ENCODE peak calls at places on chromosomes 7 and 10, in five cellular contexts. U, L, D, Z and I are unnamed samples.

GRCh38 chr10:8428654-8429053 is 374.2 kb downstream of the GATA3 start:
- DNase-seq in U (no peak), L (no peak), D (no peak), Z (no peak), I (no peak)

GRCh38 chr10:82982110-82982608 is 1107.2 kb downstream of the NRG3 start:
- DNase-seq in U (no peak), L (peak), D (no peak), Z (no peak), I (peak)

GRCh38 chr10:56329961-56330360 is 31.1 kb downstream of the ZWINT start:
- DNase-seq in U (no peak), L (no peak), D (no peak), Z (no peak), I (no peak)

GRCh38 chr7:154627571-154628290 is 375.2 kb downstream of the PAXIP1 start:
- DNase-seq in U (no peak), L (no peak), D (no peak), Z (no peak), I (no peak)

GRCh38 chr10:33047655-33048054 is 89.6 kb upstream of the ITGB1 start:
- DNase-seq in U (no peak), L (no peak), D (no peak), Z (no peak), I (no peak)

GRCh38 chr7:39541493-39541892 is 24.7 kb upstream of the YAE1 start:
- DNase-seq in U (no peak), L (no peak), D (no peak), Z (no peak), I (no peak)

GRCh38 chr10:123621910-123622309 is 44.2 kb upstream of the GPR26 start:
- DNase-seq in U (no peak), L (no peak), D (no peak), Z (no peak), I (peak)

GRCh38 chr7:123747620-123748141 is 1.1 kb downstream of the WASL start:
- DNase-seq in U (peak), L (peak), D (peak), Z (peak), I (no peak)

GRCh38 chr7:70520604-70521003 is 611.3 kb upstream of the GALNT17 start:
- DNase-seq in U (no peak), L (no peak), D (no peak), Z (no peak), I (peak)

GRCh38 chr10:58300676-58301075 is 31.7 kb downstream of the CISD1 start:
- DNase-seq in U (no peak), L (no peak), D (no peak), Z (no peak), I (no peak)

GRCh38 chr10:84510121-84510520 is 181.7 kb downstream of the CCSER2 start:
- DNase-seq in U (no peak), L (peak), D (no peak), Z (no peak), I (peak)

GRCh38 chr7:151809156-151809863 is 67.6 kb downstream of the PRKAG2 start:
- DNase-seq in U (no peak), L (no peak), D (no peak), Z (no peak), I (no peak)

GRCh38 chr10:115141254-115141653 is 48.1 kb downstream of the ATRNL1 start:
- DNase-seq in U (no peak), L (peak), D (no peak), Z (no peak), I (no peak)

GRCh38 chr7:144738708-144739314 is 97.0 kb downstream of the TPK1 start:
- DNase-seq in U (no peak), L (peak), D (no peak), Z (no peak), I (no peak)

GRCh38 chr10:110811791-110812581 is 59.7 kb upstream of the PDCD4 start:
- DNase-seq in U (no peak), L (no peak), D (no peak), Z (no peak), I (no peak)

GRCh38 chr7:158266817-158267736 is 320.5 kb downstream of the PTPRN2 start:
- DNase-seq in U (peak), L (no peak), D (no peak), Z (peak), I (no peak)

GRCh38 chr10:8053446-8054242 is 844 bp upstream of the GATA3 start:
- DNase-seq in U (peak), L (peak), D (peak), Z (peak), I (no peak)

GRCh38 chr7:51950811-51951210 is 634.2 kb upstream of the COBL start:
- DNase-seq in U (no peak), L (no peak), D (no peak), Z (no peak), I (no peak)

GRCh38 chr7:946256-946996 is 8.1 kb downstream of the ADAP1 start:
- DNase-seq in U (no peak), L (no peak), D (no peak), Z (peak), I (no peak)

GRCh38 chr10:99560277-99561126 is 27.8 kb downstream of the NKX2-3 start:
- DNase-seq in U (no peak), L (peak), D (no peak), Z (peak), I (no peak)

GRCh38 chr10:31723074-31723750 is 205.4 kb downstream of the ARHGAP12 start:
- DNase-seq in U (no peak), L (peak), D (no peak), Z (no peak), I (no peak)

GRCh38 chr7:128703605-128704004 is 31.5 kb downstream of the GARIN1A start:
- DNase-seq in U (no peak), L (peak), D (no peak), Z (no peak), I (no peak)

GRCh38 chr7:90706067-90706716 is 110.1 kb downstream of the CDK14 start:
- DNase-seq in U (no peak), L (no peak), D (no peak), Z (no peak), I (no peak)

GRCh38 chr7:90698616-90699015 is 102.5 kb downstream of the CDK14 start:
- DNase-seq in U (no peak), L (no peak), D (no peak), Z (no peak), I (no peak)

GRCh38 chr7:90701771-90702170 is 105.7 kb downstream of the CDK14 start:
- DNase-seq in U (no peak), L (no peak), D (no peak), Z (no peak), I (no peak)

GRCh38 chr7:90705391-90706066 is 109.4 kb downstream of the CDK14 start:
- DNase-seq in U (no peak), L (no peak), D (no peak), Z (no peak), I (no peak)

GRCh38 chr7:90701021-90701420 is 104.9 kb downstream of the CDK14 start:
- DNase-seq in U (no peak), L (no peak), D (no peak), Z (no peak), I (no peak)
- H3K4me3 ChIP-seq in U (peak), L (no peak), D (no peak), Z (no peak), I (no peak)

DNA sequence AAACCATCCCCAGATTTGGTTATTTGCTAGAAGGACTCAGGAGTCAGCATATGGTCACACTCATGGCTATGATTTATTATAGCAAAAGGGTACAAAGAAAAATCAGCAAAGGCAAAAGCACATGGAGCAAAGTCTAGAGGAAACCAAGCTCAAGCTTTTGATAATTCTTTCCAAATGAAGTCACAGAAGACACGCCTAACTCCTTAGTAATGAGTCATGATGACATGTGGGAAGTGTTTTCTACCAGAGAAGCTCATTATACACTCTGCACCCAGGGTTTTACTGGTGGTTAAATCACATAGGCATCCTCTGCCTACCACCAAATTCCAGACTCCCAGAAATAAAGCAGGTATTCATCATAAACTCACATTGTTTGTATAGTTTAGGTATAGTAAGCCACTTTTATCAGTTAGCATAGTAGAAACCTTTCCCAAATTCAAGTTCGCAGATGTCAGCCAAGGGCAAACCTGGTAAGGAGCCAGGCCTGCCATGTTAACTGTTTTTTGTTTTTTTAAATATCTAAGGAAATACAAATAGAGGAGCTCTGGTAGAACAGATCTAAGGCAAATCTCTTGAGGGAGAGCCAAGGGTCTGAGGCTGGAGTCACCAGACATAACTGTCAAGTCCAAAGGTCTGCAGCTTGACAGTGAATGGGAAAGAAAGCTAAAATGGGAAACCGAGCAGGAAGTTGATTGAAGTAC is 15.4 kb upstream of the HIBADH start:
- DNase-seq in U (no peak), L (peak), D (no peak), Z (no peak), I (peak)
- TF ChIP-seq CTCF in U (no peak), L (no peak), D (no peak), Z (no peak), I (no peak)

GRCh38 chr7:82319674-82320118 is 123.9 kb downstream of the CACNA2D1 start:
- DNase-seq in U (no peak), L (peak), D (peak), Z (no peak), I (no peak)
- H3K4me3 ChIP-seq in U (no peak), L (no peak), D (no peak), Z (no peak), I (no peak)

DNA sequence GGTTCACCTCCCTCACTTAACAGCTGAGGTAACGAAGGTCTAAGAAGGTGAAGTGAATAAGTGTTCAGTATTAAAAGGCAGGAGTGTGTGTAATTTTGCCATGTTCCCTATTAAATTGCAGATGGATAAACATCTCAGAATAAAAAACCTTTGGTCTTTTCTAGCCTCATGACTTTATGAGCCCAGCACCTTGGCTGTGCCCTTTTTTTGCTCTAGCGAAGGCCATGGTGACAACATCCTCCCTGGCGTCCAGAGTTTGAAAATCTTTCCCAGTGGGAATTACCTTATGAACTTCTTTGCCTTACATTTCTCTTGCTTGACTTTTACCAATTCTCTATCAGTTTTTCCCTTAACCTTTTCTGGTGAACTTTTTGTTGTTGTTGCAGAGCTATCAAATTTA is 368.3 kb upstream of the BMPER start:
- DNase-seq in U (no peak), L (no peak), D (no peak), Z (no peak), I (no peak)
- TF ChIP-seq CTCF in U (no peak), L (no peak), D (no peak), Z (no peak), I (no peak)

GRCh38 chr10:102868976-102869289 is 337 bp upstream of the AS3MT start:
- DNase-seq in U (no peak), L (peak), D (no peak), Z (no peak), I (no peak)
- H3K4me3 ChIP-seq in U (peak), L (peak), D (peak), Z (peak), I (peak)

GRCh38 chr10:36042135-36042534 is 400.0 kb upstream of the FZD8 start:
- DNase-seq in U (no peak), L (no peak), D (no peak), Z (no peak), I (no peak)
- TF ChIP-seq CTCF in U (no peak), L (no peak), D (no peak), Z (no peak), I (no peak)

GRCh38 chr7:16421333-16422099 is at the start of gene CRPPA:
- DNase-seq in U (no peak), L (peak), D (peak), Z (peak), I (no peak)
- H3K4me3 ChIP-seq in U (peak), L (peak), D (peak), Z (peak), I (peak)

DNA sequence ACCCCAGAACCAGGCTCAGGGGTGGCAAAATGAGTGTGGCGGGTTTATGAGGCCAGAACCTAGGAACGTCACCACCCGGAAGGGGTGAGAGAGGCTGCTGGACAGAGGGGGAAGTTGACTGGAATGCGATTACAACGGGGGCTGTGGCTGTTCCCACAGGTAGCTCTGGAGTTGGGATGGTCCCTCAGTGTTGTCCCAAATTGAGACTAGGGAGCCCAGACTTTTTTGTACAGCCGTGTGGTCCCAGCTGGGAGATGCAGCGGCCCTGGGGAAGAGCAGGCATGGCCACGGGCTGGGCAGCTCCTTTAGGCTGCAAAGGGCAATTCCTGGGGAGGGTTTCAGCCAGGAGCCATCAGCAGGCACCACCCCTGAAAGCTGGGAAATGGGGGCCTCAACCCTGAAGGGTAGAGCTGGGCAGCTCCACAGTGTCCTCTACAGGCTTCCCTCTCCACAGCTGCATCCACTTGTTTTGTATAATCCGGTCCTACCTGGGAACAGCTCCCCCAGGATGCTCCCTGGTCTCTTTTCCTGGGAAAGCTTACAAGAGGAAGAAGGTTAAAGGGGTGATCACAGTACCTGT is 11.0 kb upstream of the GDF10 start:
- DNase-seq in U (no peak), L (no peak), D (no peak), Z (no peak), I (no peak)
- TF ChIP-seq CTCF in U (no peak), L (no peak), D (no peak), Z (no peak), I (no peak)

GRCh38 chr10:70321897-70322890 is 38.4 kb upstream of the NPFFR1 start:
- DNase-seq in U (peak), L (no peak), D (no peak), Z (no peak), I (no peak)
- H3K4me3 ChIP-seq in U (no peak), L (no peak), D (no peak), Z (no peak), I (no peak)